ENCODE peak calls at places on chromosomes 5 and 9, in ten cellular contexts. One of them, this sample, is unnamed.

GRCh38 chr5:132635873-132636272 is 22.1 kb upstream of the IL13 start:
- DNase-seq in hippocampal formation: no peak
- DNase-seq in prostate gland: no peak
- DNase-seq in lung: no peak
- DNase-seq in CD8-positive, alpha-beta memory T cell: no peak
- DNase-seq in GM19239: no peak
- DNase-seq in substantia nigra: no peak
- DNase-seq in GM20000: peak; percentile 46
- DNase-seq in HEK293T: no peak
- DNase-seq in HFFc6: no peak
- DNase-seq in this sample: no peak

GRCh38 chr5:3336666-3337065 is 259.0 kb upstream of the IRX1 start:
- DNase-seq in hippocampal formation: no peak
- DNase-seq in prostate gland: no peak
- DNase-seq in lung: no peak
- DNase-seq in CD8-positive, alpha-beta memory T cell: no peak
- DNase-seq in GM19239: no peak
- DNase-seq in substantia nigra: no peak
- DNase-seq in GM20000: no peak
- DNase-seq in HEK293T: no peak
- DNase-seq in HFFc6: no peak
- DNase-seq in this sample: no peak

GRCh38 chr5:95590880-95591279 is 29.0 kb upstream of the GPR150 start:
- DNase-seq in hippocampal formation: no peak
- DNase-seq in prostate gland: no peak
- DNase-seq in lung: no peak
- DNase-seq in CD8-positive, alpha-beta memory T cell: no peak
- DNase-seq in GM19239: no peak
- DNase-seq in substantia nigra: no peak
- DNase-seq in GM20000: no peak
- DNase-seq in HEK293T: no peak
- DNase-seq in HFFc6: no peak
- DNase-seq in this sample: no peak

GRCh38 chr5:148125641-148126040 is 42.7 kb upstream of the SPINK14 start:
- DNase-seq in hippocampal formation: no peak
- DNase-seq in prostate gland: no peak
- DNase-seq in lung: no peak
- DNase-seq in CD8-positive, alpha-beta memory T cell: no peak
- DNase-seq in GM19239: no peak
- DNase-seq in substantia nigra: no peak
- DNase-seq in GM20000: no peak
- DNase-seq in HEK293T: no peak
- DNase-seq in HFFc6: no peak
- DNase-seq in this sample: no peak

GRCh38 chr9:97373311-97373710 is 38.6 kb upstream of the TDRD7 start:
- DNase-seq in hippocampal formation: no peak
- DNase-seq in prostate gland: no peak
- DNase-seq in lung: no peak
- DNase-seq in CD8-positive, alpha-beta memory T cell: no peak
- DNase-seq in GM19239: no peak
- DNase-seq in substantia nigra: no peak
- DNase-seq in GM20000: no peak
- DNase-seq in HEK293T: no peak
- DNase-seq in HFFc6: no peak
- DNase-seq in this sample: no peak

GRCh38 chr5:93920956-93921355 is 179.6 kb upstream of the POU5F2 start:
- DNase-seq in hippocampal formation: no peak
- DNase-seq in prostate gland: no peak
- DNase-seq in lung: no peak
- DNase-seq in CD8-positive, alpha-beta memory T cell: no peak
- DNase-seq in GM19239: no peak
- DNase-seq in substantia nigra: no peak
- DNase-seq in GM20000: no peak
- DNase-seq in HEK293T: no peak
- DNase-seq in HFFc6: no peak
- DNase-seq in this sample: no peak

GRCh38 chr5:32504923-32505596 is 60.5 kb upstream of the ZFR start:
- DNase-seq in hippocampal formation: peak; percentile 61
- DNase-seq in prostate gland: peak; percentile 13
- DNase-seq in lung: no peak
- DNase-seq in CD8-positive, alpha-beta memory T cell: no peak
- DNase-seq in GM19239: no peak
- DNase-seq in substantia nigra: no peak
- DNase-seq in GM20000: no peak
- DNase-seq in HEK293T: peak; percentile 34
- DNase-seq in HFFc6: peak; percentile 79
- DNase-seq in this sample: peak; percentile 53

GRCh38 chr9:130327781-130328348 is 62.3 kb downstream of the HMCN2 start:
- DNase-seq in hippocampal formation: no peak
- DNase-seq in prostate gland: no peak
- DNase-seq in lung: peak; percentile 38
- DNase-seq in CD8-positive, alpha-beta memory T cell: no peak
- DNase-seq in GM19239: no peak
- DNase-seq in substantia nigra: no peak
- DNase-seq in GM20000: no peak
- DNase-seq in HEK293T: no peak
- DNase-seq in HFFc6: no peak
- DNase-seq in this sample: no peak

GRCh38 chr9:108043585-108043984 is 554.0 kb upstream of the KLF4 start:
- DNase-seq in hippocampal formation: no peak
- DNase-seq in prostate gland: no peak
- DNase-seq in lung: no peak
- DNase-seq in CD8-positive, alpha-beta memory T cell: no peak
- DNase-seq in GM19239: no peak
- DNase-seq in substantia nigra: no peak
- DNase-seq in GM20000: no peak
- DNase-seq in HEK293T: no peak
- DNase-seq in HFFc6: no peak
- DNase-seq in this sample: no peak

GRCh38 chr9:87128008-87128623 is 180.8 kb upstream of the GAS1 start:
- DNase-seq in hippocampal formation: no peak
- DNase-seq in prostate gland: no peak
- DNase-seq in lung: no peak
- DNase-seq in CD8-positive, alpha-beta memory T cell: no peak
- DNase-seq in GM19239: no peak
- DNase-seq in substantia nigra: no peak
- DNase-seq in GM20000: no peak
- DNase-seq in HEK293T: no peak
- DNase-seq in HFFc6: no peak
- DNase-seq in this sample: no peak

GRCh38 chr9:137722481-137722880 is 103.7 kb downstream of the EHMT1 start:
- DNase-seq in hippocampal formation: no peak
- DNase-seq in prostate gland: no peak
- DNase-seq in lung: no peak
- DNase-seq in CD8-positive, alpha-beta memory T cell: peak; percentile 25
- DNase-seq in GM19239: no peak
- DNase-seq in substantia nigra: no peak
- DNase-seq in GM20000: no peak
- DNase-seq in HEK293T: no peak
- DNase-seq in HFFc6: no peak
- DNase-seq in this sample: no peak

GRCh38 chr9:24413651-24414050 is 132.0 kb downstream of the IZUMO3 start:
- DNase-seq in hippocampal formation: no peak
- DNase-seq in prostate gland: no peak
- DNase-seq in lung: no peak
- DNase-seq in CD8-positive, alpha-beta memory T cell: no peak
- DNase-seq in GM19239: no peak
- DNase-seq in substantia nigra: no peak
- DNase-seq in GM20000: no peak
- DNase-seq in HEK293T: no peak
- DNase-seq in HFFc6: no peak
- DNase-seq in this sample: no peak

GRCh38 chr9:5402217-5402616 is 35.5 kb downstream of the PLGRKT start:
- DNase-seq in hippocampal formation: no peak
- DNase-seq in prostate gland: no peak
- DNase-seq in lung: no peak
- DNase-seq in CD8-positive, alpha-beta memory T cell: no peak
- DNase-seq in GM19239: no peak
- DNase-seq in substantia nigra: no peak
- DNase-seq in GM20000: no peak
- DNase-seq in HEK293T: no peak
- DNase-seq in HFFc6: no peak
- DNase-seq in this sample: no peak

GRCh38 chr5:68141494-68141893 is 74.1 kb upstream of the PIK3R1 start:
- DNase-seq in hippocampal formation: no peak
- DNase-seq in prostate gland: no peak
- DNase-seq in lung: no peak
- DNase-seq in CD8-positive, alpha-beta memory T cell: no peak
- DNase-seq in GM19239: no peak
- DNase-seq in substantia nigra: no peak
- DNase-seq in GM20000: peak; percentile 26
- DNase-seq in HEK293T: no peak
- DNase-seq in HFFc6: peak; percentile 59
- DNase-seq in this sample: no peak

GRCh38 chr5:111530298-111530740 is 18.0 kb upstream of the STARD4 start:
- DNase-seq in hippocampal formation: no peak
- DNase-seq in prostate gland: no peak
- DNase-seq in lung: peak; percentile 67
- DNase-seq in CD8-positive, alpha-beta memory T cell: peak; percentile 77
- DNase-seq in GM19239: peak; percentile 16
- DNase-seq in substantia nigra: no peak
- DNase-seq in GM20000: peak; percentile 50
- DNase-seq in HEK293T: no peak
- DNase-seq in HFFc6: peak; percentile 62
- DNase-seq in this sample: peak; percentile 28

GRCh38 chr5:102625446-102625845 is 126.6 kb upstream of the SLCO6A1 start:
- DNase-seq in hippocampal formation: peak; percentile 13
- DNase-seq in prostate gland: no peak
- DNase-seq in lung: no peak
- DNase-seq in CD8-positive, alpha-beta memory T cell: no peak
- DNase-seq in GM19239: no peak
- DNase-seq in substantia nigra: no peak
- DNase-seq in GM20000: no peak
- DNase-seq in HEK293T: no peak
- DNase-seq in HFFc6: no peak
- DNase-seq in this sample: no peak

GRCh38 chr9:19379697-19380046 is 364 bp downstream of the RPS6 start:
- DNase-seq in hippocampal formation: no peak
- DNase-seq in prostate gland: no peak
- DNase-seq in lung: no peak
- DNase-seq in CD8-positive, alpha-beta memory T cell: no peak
- DNase-seq in GM19239: peak; percentile 2
- DNase-seq in substantia nigra: no peak
- DNase-seq in GM20000: peak; percentile 26
- DNase-seq in HEK293T: peak; percentile 34
- DNase-seq in HFFc6: no peak
- DNase-seq in this sample: no peak

GRCh38 chr5:173699959-173700358 is 83.5 kb upstream of the BOD1 start:
- DNase-seq in hippocampal formation: no peak
- DNase-seq in prostate gland: no peak
- DNase-seq in lung: no peak
- DNase-seq in CD8-positive, alpha-beta memory T cell: no peak
- DNase-seq in GM19239: no peak
- DNase-seq in substantia nigra: no peak
- DNase-seq in GM20000: no peak
- DNase-seq in HEK293T: no peak
- DNase-seq in HFFc6: no peak
- DNase-seq in this sample: no peak

GRCh38 chr5:180082633-180083420 is 11.3 kb upstream of the RNF130 start:
- DNase-seq in hippocampal formation: no peak
- DNase-seq in prostate gland: no peak
- DNase-seq in lung: no peak
- DNase-seq in CD8-positive, alpha-beta memory T cell: no peak
- DNase-seq in GM19239: no peak
- DNase-seq in substantia nigra: no peak
- DNase-seq in GM20000: no peak
- DNase-seq in HEK293T: no peak
- DNase-seq in HFFc6: no peak
- DNase-seq in this sample: no peak

GRCh38 chr5:60546157-60546556 is 153.8 kb downstream of the DEPDC1B start:
- DNase-seq in hippocampal formation: no peak
- DNase-seq in prostate gland: no peak
- DNase-seq in lung: no peak
- DNase-seq in CD8-positive, alpha-beta memory T cell: no peak
- DNase-seq in GM19239: no peak
- DNase-seq in substantia nigra: no peak
- DNase-seq in GM20000: no peak
- DNase-seq in HEK293T: no peak
- DNase-seq in HFFc6: no peak
- DNase-seq in this sample: no peak

GRCh38 chr5:31993182-31993961 is 180.7 kb downstream of the GOLPH3 start:
- DNase-seq in hippocampal formation: no peak
- DNase-seq in prostate gland: no peak
- DNase-seq in lung: no peak
- DNase-seq in CD8-positive, alpha-beta memory T cell: no peak
- DNase-seq in GM19239: no peak
- DNase-seq in substantia nigra: no peak
- DNase-seq in GM20000: peak; percentile 45
- DNase-seq in HEK293T: no peak
- DNase-seq in HFFc6: peak; percentile 28
- DNase-seq in this sample: no peak

This sample was measured in frontal cortex.